ENCODE peak calls at places on chromosomes 16 and 17, in eight cellular contexts. G, R, O, J, M, I, A and U are unnamed samples.

GRCh38 chr16:72896719-72897118 is 151.2 kb downstream of the ZFHX3 start:
- DNase-seq in G (no peak), R (no peak), O (no peak), J (no peak), M (no peak), I (no peak), A (no peak), U (no peak)

GRCh38 chr16:80725566-80726162 is 78.7 kb downstream of the CDYL2 start:
- DNase-seq in G (no peak), R (no peak), O (no peak), J (no peak), M (no peak), I (no peak), A (no peak), U (peak; percentile 46)

GRCh38 chr17:66915204-66915611 is 49.3 kb upstream of the CACNG4 start:
- DNase-seq in G (no peak), R (no peak), O (no peak), J (no peak), M (no peak), I (peak; percentile 60), A (no peak), U (peak; percentile 14)

GRCh38 chr17:64615025-64615677 is 47.0 kb downstream of the SMURF2 start:
- DNase-seq in G (no peak), R (peak; percentile 48), O (no peak), J (peak; percentile 31), M (no peak), I (no peak), A (no peak), U (peak; percentile 64)

GRCh38 chr16:84660973-84661372 is 12.7 kb downstream of the KLHL36 start:
- DNase-seq in G (no peak), R (no peak), O (no peak), J (no peak), M (peak; percentile 5), I (no peak), A (no peak), U (no peak)

GRCh38 chr16:74742051-74742481 is 32.6 kb downstream of the FA2H start:
- DNase-seq in G (no peak), R (no peak), O (no peak), J (no peak), M (peak; percentile 39), I (peak; percentile 45), A (no peak), U (peak; percentile 54)

GRCh38 chr16:69938981-69939820 is 11.9 kb upstream of the CLEC18A start:
- DNase-seq in G (no peak), R (no peak), O (no peak), J (no peak), M (peak; percentile 82), I (no peak), A (no peak), U (no peak)

GRCh38 chr16:10839271-10839661 is 20.7 kb upstream of the TVP23A start:
- DNase-seq in G (no peak), R (no peak), O (no peak), J (no peak), M (no peak), I (no peak), A (no peak), U (no peak)

GRCh38 chr17:78822552-78822951 is 18.1 kb downstream of the USP36 start:
- DNase-seq in G (no peak), R (peak; percentile 95), O (no peak), J (no peak), M (peak; percentile 94), I (no peak), A (no peak), U (peak; percentile 96)

GRCh38 chr16:88387941-88388627 is 5.3 kb downstream of the ZNF469 start:
- DNase-seq in G (no peak), R (no peak), O (peak; percentile 38), J (peak; percentile 50), M (peak; percentile 90), I (no peak), A (no peak), U (no peak)

GRCh38 chr17:80706454-80706853 is 161.8 kb downstream of the RPTOR start:
- DNase-seq in G (no peak), R (no peak), O (no peak), J (no peak), M (no peak), I (no peak), A (no peak), U (no peak)

GRCh38 chr16:17414421-17414820 is 56.3 kb downstream of the XYLT1 start:
- DNase-seq in G (peak; percentile 14), R (no peak), O (no peak), J (no peak), M (no peak), I (no peak), A (no peak), U (no peak)

GRCh38 chr16:12186774-12187335 is 210.3 kb downstream of the SNX29 start:
- DNase-seq in G (no peak), R (no peak), O (no peak), J (peak; percentile 86), M (no peak), I (no peak), A (no peak), U (peak; percentile 38)

GRCh38 chr17:4827399-4827798 is 5.7 kb upstream of the MINK1 start:
- DNase-seq in G (no peak), R (no peak), O (no peak), J (no peak), M (peak; percentile 63), I (no peak), A (no peak), U (no peak)

GRCh38 chr16:56862776-56863175 is 2.2 kb upstream of the SLC12A3 start:
- DNase-seq in G (no peak), R (no peak), O (no peak), J (peak; percentile 18), M (no peak), I (no peak), A (no peak), U (no peak)

GRCh38 chr16:24508614-24509013 is 30.8 kb upstream of the RBBP6 start:
- DNase-seq in G (no peak), R (no peak), O (no peak), J (peak; percentile 61), M (no peak), I (peak; percentile 61), A (no peak), U (peak; percentile 78)

GRCh38 chr16:4306439-4307214 is 9.2 kb upstream of the GLIS2 start:
- DNase-seq in G (peak; percentile 41), R (no peak), O (no peak), J (no peak), M (peak; percentile 89), I (no peak), A (peak; percentile 17), U (no peak)